ENCODE peak calls at places on chromosomes 12 and 14, in six cellular contexts. B, K, T, M, D and O are unnamed samples.

GRCh38 chr12:48882325-48882687 is 16.6 kb upstream of the RND1 start:
- DNase-seq in M (no peak), K (no peak), T (no peak), D (no peak), B (peak; percentile 38), O (no peak)

GRCh38 chr14:54567634-54568561 is 970 bp downstream of the SAMD4A start:
- DNase-seq in K (peak; percentile 67), M (no peak), B (peak; percentile 72), D (no peak), T (peak; percentile 43), O (peak; percentile 45)

GRCh38 chr12:53219116-53219955 is 12.3 kb upstream of the ITGB7 start:
- DNase-seq in B (peak; percentile 84), K (peak; percentile 61), M (no peak), T (peak; percentile 58), D (no peak), O (peak; percentile 60)

GRCh38 chr14:76473381-76474263 is 97.7 kb downstream of the ESRRB start:
- DNase-seq in B (no peak), K (peak; percentile 47), M (peak; percentile 24), D (no peak), T (peak; percentile 33), O (no peak)

GRCh38 chr12:108666326-108666995 is 32.8 kb upstream of the SELPLG start:
- DNase-seq in K (peak; percentile 50), M (no peak), B (peak; percentile 86), T (no peak), D (no peak), O (peak; percentile 66)

GRCh38 chr14:96100171-96101064 is 61.3 kb downstream of the C14orf132 start:
- DNase-seq in B (peak; percentile 86), T (peak; percentile 74), D (peak; percentile 82), M (peak; percentile 62), K (peak; percentile 54), O (peak; percentile 70)

GRCh38 chr12:25459541-25459951 is 93.5 kb downstream of the LMNTD1 start:
- DNase-seq in K (peak; percentile 36), D (no peak), M (no peak), B (no peak), T (no peak), O (no peak)

GRCh38 chr12:121789233-121789781 is 4.2 kb downstream of the RHOF start:
- DNase-seq in K (no peak), T (no peak), B (no peak), D (no peak), M (no peak), O (no peak)

GRCh38 chr12:24447678-24448077 is 498.2 kb upstream of the SOX5 start:
- DNase-seq in M (no peak), K (no peak), B (no peak), D (no peak), T (no peak), O (no peak)

GRCh38 chr12:64522807-64523206 is 70.9 kb downstream of the TBK1 start:
- DNase-seq in B (peak; percentile 75), T (no peak), D (no peak), K (no peak), M (no peak), O (peak; percentile 16)

GRCh38 chr12:106511365-106511764 is 71.4 kb upstream of the RFX4 start:
- DNase-seq in D (no peak), T (no peak), K (no peak), M (no peak), B (no peak), O (no peak)

GRCh38 chr12:121626087-121626852 is at the start of gene ORAI1:
- DNase-seq in M (peak; percentile 81), D (peak; percentile 99), T (peak; percentile 95), B (peak; percentile 95), K (peak; percentile 98), O (peak; percentile 96)

GRCh38 chr14:39704581-39704980 is 272.3 kb upstream of the FBXO33 start:
- DNase-seq in B (no peak), D (no peak), M (no peak), T (peak; percentile 7), K (no peak), O (no peak)

GRCh38 chr14:27242874-27243273 is 645.0 kb upstream of the NOVA1 start:
- DNase-seq in K (no peak), T (no peak), B (no peak), M (no peak), D (no peak), O (no peak)

GRCh38 chr12:78040111-78040510 is 209.4 kb downstream of the NAV3 start:
- DNase-seq in M (no peak), D (no peak), K (no peak), T (no peak), B (no peak), O (no peak)

GRCh38 chr12:104632724-104633181 is 176.0 kb downstream of the CHST11 start:
- DNase-seq in M (no peak), B (peak; percentile 75), D (no peak), T (no peak), K (no peak), O (no peak)

GRCh38 chr12:126464157-126464556 is 1398.9 kb downstream of the AACS start:
- DNase-seq in K (no peak), D (no peak), B (no peak), T (no peak), M (no peak), O (no peak)

GRCh38 chr12:27524489-27524835 is 456 bp downstream of the PPFIBP1 start:
- DNase-seq in T (no peak), B (no peak), D (no peak), K (no peak), M (no peak), O (no peak)

GRCh38 chr12:69123909-69124638 is 115.3 kb upstream of the CPSF6 start:
- DNase-seq in B (no peak), M (no peak), T (no peak), D (no peak), K (no peak), O (no peak)

GRCh38 chr14:34189866-34190265 is 239.0 kb upstream of the EGLN3 start:
- DNase-seq in M (no peak), D (no peak), B (no peak), T (no peak), K (no peak), O (no peak)

GRCh38 chr14:21168055-21168454 is 12.2 kb upstream of the OR5AU1 start:
- DNase-seq in M (peak; percentile 2), D (no peak), B (peak; percentile 44), T (no peak), K (no peak), O (no peak)

GRCh38 chr12:103868215-103868614 is 27.2 kb upstream of the NT5DC3 start:
- DNase-seq in K (no peak), D (no peak), B (no peak), M (no peak), T (no peak), O (no peak)